ENCODE peak calls at places on chromosomes 2 and 18, in four cellular contexts. E, A, K and C are unnamed samples.

GRCh38 chr2:84991404-84992151 is 20.6 kb downstream of the KCMF1 start:
- DNase-seq in E (peak), K (no peak), A (peak), C (no peak)

GRCh38 chr2:146457221-146457620 is 1387.6 kb upstream of the ACVR2A start:
- DNase-seq in A (no peak), E (no peak), K (no peak), C (no peak)

GRCh38 chr2:127448526-127448925 is 30.3 kb downstream of the PROC start:
- DNase-seq in E (no peak), A (peak), K (no peak), C (no peak)

GRCh38 chr2:10002681-10003080 is 40.7 kb upstream of the KLF11 start:
- DNase-seq in E (no peak), A (no peak), K (no peak), C (no peak)

GRCh38 chr2:28080911-28081310 is 190.4 kb downstream of the BABAM2 start:
- DNase-seq in A (peak), K (no peak), E (peak), C (no peak)

GRCh38 chr2:231130657-231131056 is 5.8 kb upstream of the HTR2B start:
- DNase-seq in E (no peak), K (no peak), A (no peak), C (no peak)

GRCh38 chr2:30680121-30680520 is 127.1 kb downstream of the CAPN13 start:
- DNase-seq in A (no peak), E (no peak), K (no peak), C (no peak)

GRCh38 chr2:38515155-38516074 is 87.3 kb downstream of the HNRNPLL start:
- DNase-seq in K (no peak), E (no peak), A (peak), C (peak)

GRCh38 chr2:95057535-95058453 is 32.3 kb downstream of the MAL start:
- DNase-seq in A (no peak), K (no peak), E (no peak), C (no peak)

GRCh38 chr2:176125215-176126054 is 2.9 kb downstream of the HOXD9 start:
- DNase-seq in E (no peak), A (no peak), K (no peak), C (no peak)

GRCh38 chr2:106983305-106983704 is 97.3 kb upstream of the ST6GAL2 start:
- DNase-seq in E (no peak), K (no peak), A (no peak), C (no peak)

GRCh38 chr18:52322307-52322706 is 17.7 kb upstream of the DCC start:
- DNase-seq in A (no peak), K (no peak), E (no peak), C (no peak)
- TF ChIP-seq ELK1 in A (no peak), K (no peak), E (no peak), C (no peak)

DNA sequence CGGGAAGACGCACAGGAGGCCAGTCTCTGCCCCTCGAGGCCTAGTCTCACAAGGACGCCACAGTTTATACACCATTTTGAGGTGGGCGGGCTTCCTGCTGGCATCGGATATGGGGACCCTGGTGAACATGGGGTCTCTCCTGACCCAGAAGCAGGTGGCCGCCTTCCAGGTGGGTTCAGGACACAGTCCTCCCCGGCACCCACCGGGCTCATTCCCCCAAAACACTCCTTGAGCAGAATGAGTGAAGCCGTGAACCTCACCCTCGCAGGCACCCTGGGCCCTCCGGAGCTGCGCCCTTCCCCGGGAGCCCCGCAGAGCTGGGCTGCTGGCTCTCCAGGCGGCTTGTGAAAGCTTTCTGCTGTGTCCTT is 6.5 kb downstream of the NFATC1 start:
- DNase-seq in A (no peak), E (no peak), K (no peak), C (no peak)
- TF ChIP-seq ELK1 in A (no peak), E (no peak), K (no peak), C (no peak)

DNA sequence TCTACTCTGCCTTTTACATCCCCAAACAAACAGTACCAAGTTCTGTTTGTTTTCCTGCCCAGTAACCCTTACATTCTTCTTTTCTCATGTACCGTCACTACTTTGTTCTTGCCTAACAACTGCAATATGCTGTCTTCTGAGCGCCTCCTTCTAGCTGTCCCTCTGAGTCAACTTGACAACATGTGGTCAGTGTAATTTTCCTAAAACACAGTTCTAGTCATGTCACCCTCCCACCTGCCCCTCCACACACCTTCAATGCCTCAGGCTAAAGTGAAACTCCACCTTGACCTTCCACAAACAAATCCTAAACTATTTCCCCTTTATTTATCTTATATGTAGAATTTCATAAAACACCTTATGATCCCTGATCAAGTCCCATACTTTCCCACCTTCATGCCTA is 124.6 kb upstream of the CD302 start:
- DNase-seq in K (no peak), A (no peak), E (no peak), C (no peak)
- TF ChIP-seq ELK1 in K (no peak), A (no peak), E (no peak), C (no peak)

GRCh38 chr2:59967691-59968090 is 585.8 kb downstream of the BCL11A start:
- DNase-seq in A (no peak), E (no peak), K (no peak), C (no peak)
- TF ChIP-seq ELK1 in A (no peak), E (no peak), K (no peak), C (no peak)

DNA sequence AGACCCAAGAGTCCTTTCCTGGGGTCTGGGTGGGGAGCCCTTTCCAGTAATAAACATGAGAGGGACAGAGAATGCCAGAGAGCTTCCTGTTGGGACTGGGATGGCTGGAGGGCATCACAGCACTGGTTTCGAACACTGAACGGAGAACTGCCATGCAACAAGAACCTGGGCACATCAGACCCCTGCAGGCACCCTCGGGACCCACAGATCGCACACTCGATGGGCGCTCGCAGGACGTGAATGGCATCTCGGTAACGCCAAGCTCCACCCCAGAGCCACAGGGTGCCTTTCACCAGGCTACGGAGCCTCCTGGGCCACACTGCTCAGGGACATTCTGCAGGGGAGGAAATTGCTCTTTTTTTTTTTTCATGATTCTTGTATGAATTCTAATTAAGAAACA is 25.1 kb downstream of the SLC66A2 start:
- DNase-seq in K (no peak), E (no peak), A (no peak), C (no peak)
- TF ChIP-seq ELK1 in K (no peak), E (no peak), A (no peak), C (no peak)

GRCh38 chr2:120833127-120833675 is 97.5 kb downstream of the GLI2 start:
- DNase-seq in K (no peak), E (no peak), A (no peak), C (no peak)
- TF ChIP-seq ELK1 in K (no peak), E (no peak), A (no peak), C (no peak)

GRCh38 chr2:192288290-192288689 is 93.6 kb upstream of the TMEFF2 start:
- DNase-seq in E (no peak), A (no peak), K (no peak), C (no peak)
- TF ChIP-seq ELK1 in E (no peak), A (no peak), K (no peak), C (no peak)

GRCh38 chr2:71895320-71896161 is 252.1 kb downstream of the CYP26B1 start:
- DNase-seq in K (no peak), A (no peak), E (no peak), C (no peak)

GRCh38 chr2:71897836-71898235 is 249.8 kb downstream of the CYP26B1 start:
- DNase-seq in K (no peak), A (no peak), E (no peak), C (no peak)

GRCh38 chr2:71898375-71898774 is 249.3 kb downstream of the CYP26B1 start:
- DNase-seq in A (no peak), K (no peak), E (no peak), C (no peak)

GRCh38 chr2:71896385-71897144 is 251.1 kb downstream of the CYP26B1 start:
- DNase-seq in E (no peak), K (no peak), A (no peak), C (no peak)

DNA sequence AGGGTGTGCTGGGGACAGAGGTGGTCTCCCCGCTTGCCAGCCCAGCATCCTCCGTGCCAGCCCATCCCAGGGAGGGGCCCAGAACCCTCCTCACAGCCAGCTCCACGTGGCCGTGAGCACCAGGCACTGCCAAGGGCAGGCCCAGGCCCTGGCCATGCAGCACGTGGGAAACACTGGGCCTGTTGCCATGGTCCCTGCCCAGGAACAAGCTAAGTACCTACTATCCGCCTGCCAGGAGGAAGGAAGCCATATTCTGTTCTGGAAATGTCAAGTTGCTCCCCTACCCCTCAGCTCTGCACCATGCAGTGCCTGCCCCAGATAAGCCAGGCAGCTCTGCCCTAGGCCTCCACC is 250.5 kb downstream of the CYP26B1 start:
- DNase-seq in E (no peak), K (no peak), A (no peak), C (no peak)
- TF ChIP-seq ELK1 in E (no peak), K (no peak), A (no peak), C (no peak)

GRCh38 chr18:62412248-62412979 is 87.3 kb downstream of the TNFRSF11A start:
- DNase-seq in A (no peak), E (no peak), K (no peak), C (no peak)
- TF ChIP-seq ELK1 in A (no peak), E (no peak), K (no peak), C (no peak)